ENCODE peak calls at places on chromosomes 5 and 9, in six cellular contexts. One of them, this sample, is unnamed.
A peak's percentile ranks its signal among the peaks of the same experiment; 100 is the strongest.

GRCh38 chr5:65866837-65867508 is 59.4 kb upstream of the ERBIN start:
- DNase-seq in HCT116: no peak
- DNase-seq in heart left ventricle: no peak
- DNase-seq in stomach: no peak
- DNase-seq in sigmoid colon: no peak
- DNase-seq in aorta: no peak
- DNase-seq in this sample: no peak

GRCh38 chr5:170339780-170340167 is 42.2 kb upstream of the LCP2 start:
- DNase-seq in sigmoid colon: no peak
- DNase-seq in aorta: no peak
- DNase-seq in heart left ventricle: no peak
- DNase-seq in HCT116: no peak
- DNase-seq in stomach: no peak
- DNase-seq in this sample: no peak

GRCh38 chr9:129857207-129857606 is 21.9 kb downstream of the USP20 start:
- DNase-seq in HCT116: no peak
- DNase-seq in stomach: no peak
- DNase-seq in heart left ventricle: no peak
- DNase-seq in sigmoid colon: no peak
- DNase-seq in aorta: no peak
- DNase-seq in this sample: no peak

GRCh38 chr5:69293882-69294281 is 38.7 kb downstream of the CCDC125 start:
- DNase-seq in stomach: no peak
- DNase-seq in HCT116: no peak
- DNase-seq in aorta: no peak
- DNase-seq in heart left ventricle: no peak
- DNase-seq in sigmoid colon: no peak
- DNase-seq in this sample: no peak

GRCh38 chr9:107430071-107430470 is 59.5 kb downstream of the KLF4 start:
- DNase-seq in aorta: no peak
- DNase-seq in heart left ventricle: no peak
- DNase-seq in stomach: no peak
- DNase-seq in HCT116: no peak
- DNase-seq in sigmoid colon: no peak
- DNase-seq in this sample: no peak

GRCh38 chr9:16417101-16417500 is 453.4 kb downstream of the BNC2 start:
- DNase-seq in aorta: no peak
- DNase-seq in stomach: no peak
- DNase-seq in sigmoid colon: no peak
- DNase-seq in heart left ventricle: no peak
- DNase-seq in HCT116: no peak
- DNase-seq in this sample: no peak

GRCh38 chr5:128084228-128085167 is 932 bp downstream of the SLC12A2 start:
- DNase-seq in sigmoid colon: peak; percentile 78
- DNase-seq in heart left ventricle: peak; percentile 36
- DNase-seq in aorta: peak; percentile 63
- DNase-seq in stomach: peak; percentile 55
- DNase-seq in HCT116: no peak
- DNase-seq in this sample: no peak

GRCh38 chr9:134618163-134618822 is 23.3 kb upstream of the COL5A1 start:
- DNase-seq in heart left ventricle: peak; percentile 6
- DNase-seq in HCT116: no peak
- DNase-seq in aorta: peak; percentile 50
- DNase-seq in sigmoid colon: peak; percentile 65
- DNase-seq in stomach: no peak
- DNase-seq in this sample: no peak

GRCh38 chr5:14501353-14502162 is 80.0 kb upstream of the OTULINL start:
- DNase-seq in heart left ventricle: no peak
- DNase-seq in sigmoid colon: no peak
- DNase-seq in stomach: no peak
- DNase-seq in HCT116: no peak
- DNase-seq in aorta: no peak
- DNase-seq in this sample: no peak

GRCh38 chr9:95497772-95498171 is 19.0 kb downstream of the PTCH1 start:
- DNase-seq in stomach: no peak
- DNase-seq in aorta: no peak
- DNase-seq in HCT116: no peak
- DNase-seq in sigmoid colon: no peak
- DNase-seq in heart left ventricle: no peak
- DNase-seq in this sample: no peak

GRCh38 chr5:132751444-132751843 is 4.2 kb downstream of the CCNI2 start:
- DNase-seq in heart left ventricle: no peak
- DNase-seq in aorta: peak; percentile 76
- DNase-seq in sigmoid colon: peak; percentile 84
- DNase-seq in HCT116: no peak
- DNase-seq in stomach: no peak
- DNase-seq in this sample: no peak

GRCh38 chr5:33537240-33537639 is 96.5 kb downstream of the TARS1 start:
- DNase-seq in stomach: no peak
- DNase-seq in HCT116: no peak
- DNase-seq in heart left ventricle: no peak
- DNase-seq in sigmoid colon: no peak
- DNase-seq in aorta: no peak
- DNase-seq in this sample: no peak

GRCh38 chr9:75814667-75815066 is 75.8 kb upstream of the PCSK5 start:
- DNase-seq in stomach: no peak
- DNase-seq in HCT116: no peak
- DNase-seq in sigmoid colon: no peak
- DNase-seq in aorta: no peak
- DNase-seq in heart left ventricle: no peak
- DNase-seq in this sample: no peak

GRCh38 chr9:109907400-109907799 is 127.4 kb downstream of the PALM2AKAP2 start:
- DNase-seq in heart left ventricle: peak; percentile 82
- DNase-seq in sigmoid colon: no peak
- DNase-seq in stomach: no peak
- DNase-seq in HCT116: no peak
- DNase-seq in aorta: no peak
- DNase-seq in this sample: no peak

GRCh38 chr9:92247296-92247695 is 46.2 kb downstream of the IARS1 start:
- DNase-seq in sigmoid colon: no peak
- DNase-seq in heart left ventricle: no peak
- DNase-seq in HCT116: no peak
- DNase-seq in stomach: no peak
- DNase-seq in aorta: no peak
- DNase-seq in this sample: no peak

GRCh38 chr5:111706345-111706744 is 50.6 kb downstream of the NREP start:
- DNase-seq in aorta: no peak
- DNase-seq in HCT116: no peak
- DNase-seq in stomach: no peak
- DNase-seq in sigmoid colon: no peak
- DNase-seq in heart left ventricle: no peak
- DNase-seq in this sample: no peak

GRCh38 chr5:152505442-152506042 is 100.5 kb upstream of the NMUR2 start:
- DNase-seq in stomach: peak; percentile 68
- DNase-seq in HCT116: peak; percentile 33
- DNase-seq in sigmoid colon: no peak
- DNase-seq in heart left ventricle: peak; percentile 32
- DNase-seq in aorta: peak; percentile 46
- DNase-seq in this sample: peak; percentile 62

GRCh38 chr9:108569624-108570023 is 286.2 kb downstream of the ACTL7B start:
- DNase-seq in aorta: peak; percentile 44
- DNase-seq in HCT116: no peak
- DNase-seq in heart left ventricle: no peak
- DNase-seq in stomach: no peak
- DNase-seq in sigmoid colon: no peak
- DNase-seq in this sample: no peak

GRCh38 chr5:67680109-67680508 is 483.5 kb upstream of the CD180 start:
- DNase-seq in heart left ventricle: no peak
- DNase-seq in aorta: no peak
- DNase-seq in stomach: no peak
- DNase-seq in sigmoid colon: no peak
- DNase-seq in HCT116: no peak
- DNase-seq in this sample: no peak

GRCh38 chr5:172692981-172693380 is 51.9 kb downstream of the NEURL1B start:
- DNase-seq in heart left ventricle: peak; percentile 69
- DNase-seq in aorta: no peak
- DNase-seq in HCT116: no peak
- DNase-seq in sigmoid colon: peak; percentile 65
- DNase-seq in stomach: no peak
- DNase-seq in this sample: no peak

GRCh38 chr5:81719743-81720142 is 31.2 kb downstream of the SSBP2 start:
- DNase-seq in heart left ventricle: no peak
- DNase-seq in sigmoid colon: no peak
- DNase-seq in stomach: no peak
- DNase-seq in aorta: no peak
- DNase-seq in HCT116: no peak
- DNase-seq in this sample: no peak

GRCh38 chr5:113212244-113212920 is 222.4 kb downstream of the TSSK1B start:
- DNase-seq in HCT116: no peak
- DNase-seq in sigmoid colon: no peak
- DNase-seq in stomach: no peak
- DNase-seq in aorta: no peak
- DNase-seq in heart left ventricle: peak; percentile 65
- DNase-seq in this sample: peak; percentile 80

GRCh38 chr9:34675048-34675714 is 12.7 kb upstream of the CCL27 start:
- DNase-seq in sigmoid colon: no peak
- DNase-seq in HCT116: peak; percentile 60
- DNase-seq in stomach: peak; percentile 64
- DNase-seq in heart left ventricle: peak; percentile 54
- DNase-seq in aorta: peak; percentile 83
- DNase-seq in this sample: peak; percentile 78

GRCh38 chr5:128174951-128175350 is 91.4 kb downstream of the SLC12A2 start:
- DNase-seq in aorta: no peak
- DNase-seq in HCT116: no peak
- DNase-seq in stomach: no peak
- DNase-seq in heart left ventricle: no peak
- DNase-seq in sigmoid colon: no peak
- DNase-seq in this sample: no peak

GRCh38 chr5:134124289-134125194 is 10.1 kb downstream of the TCF7 start:
- DNase-seq in HCT116: peak; percentile 12
- DNase-seq in sigmoid colon: no peak
- DNase-seq in heart left ventricle: no peak
- DNase-seq in aorta: no peak
- DNase-seq in stomach: no peak
- DNase-seq in this sample: no peak

GRCh38 chr9:33445941-33446506 is 1.4 kb downstream of the AQP3 start:
- DNase-seq in aorta: no peak
- DNase-seq in stomach: peak; percentile 47
- DNase-seq in HCT116: no peak
- DNase-seq in sigmoid colon: no peak
- DNase-seq in heart left ventricle: no peak
- DNase-seq in this sample: no peak

GRCh38 chr9:108150736-108151135 is 661.2 kb upstream of the KLF4 start:
- DNase-seq in sigmoid colon: peak; percentile 70
- DNase-seq in HCT116: no peak
- DNase-seq in heart left ventricle: peak; percentile 14
- DNase-seq in stomach: no peak
- DNase-seq in aorta: no peak
- DNase-seq in this sample: no peak

GRCh38 chr5:157024213-157024959 is 34.5 kb downstream of the HAVCR1 start:
- DNase-seq in stomach: no peak
- DNase-seq in sigmoid colon: no peak
- DNase-seq in aorta: no peak
- DNase-seq in heart left ventricle: no peak
- DNase-seq in HCT116: no peak
- DNase-seq in this sample: no peak

DNA sequence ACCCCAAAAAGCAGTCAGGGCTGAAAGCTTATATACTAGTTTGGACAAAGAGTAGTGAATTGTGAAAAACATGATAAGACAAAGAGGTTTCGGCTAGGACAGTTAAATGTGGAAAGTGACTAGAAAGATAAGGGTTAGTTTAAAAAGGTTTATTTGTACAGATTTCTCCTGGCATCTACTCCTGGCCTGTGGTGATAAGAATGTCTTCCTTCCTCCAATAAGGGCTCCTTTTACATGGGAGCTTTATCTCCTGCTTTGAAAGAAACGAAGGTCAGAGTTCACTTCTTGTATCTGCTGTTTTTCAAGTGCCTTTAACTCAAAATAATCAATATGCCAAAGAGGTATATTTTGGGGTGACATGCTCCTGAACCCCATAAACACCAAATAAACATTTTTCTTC is 776.1 kb upstream of the COX7C start:
- DNase-seq in HCT116: no peak
- DNase-seq in aorta: no peak
- DNase-seq in heart left ventricle: no peak
- DNase-seq in sigmoid colon: no peak
- DNase-seq in stomach: no peak
- DNase-seq in this sample: no peak
- H3K4me3 ChIP-seq in HCT116: no peak overlapping the region
- H3K4me3 ChIP-seq in aorta: no peak overlapping the region
- H3K4me3 ChIP-seq in heart left ventricle: no peak overlapping the region
- H3K4me3 ChIP-seq in sigmoid colon: no peak overlapping the region
- H3K4me3 ChIP-seq in stomach: no peak overlapping the region
- H3K4me3 ChIP-seq in this sample: no peak overlapping the region

GRCh38 chr5:98772415-98773213 is 849 bp upstream of the RGMB start:
- DNase-seq in aorta: peak; percentile 79
- DNase-seq in heart left ventricle: peak; percentile 71
- DNase-seq in stomach: peak; percentile 83
- DNase-seq in sigmoid colon: peak; percentile 90
- DNase-seq in HCT116: peak; percentile 80
- DNase-seq in this sample: peak; percentile 78

GRCh38 chr5:98773464-98774191 is at the start of gene RGMB:
- DNase-seq in sigmoid colon: peak; percentile 99
- DNase-seq in HCT116: peak; percentile 98
- DNase-seq in aorta: peak; percentile 99
- DNase-seq in heart left ventricle: peak; percentile 99
- DNase-seq in stomach: peak; percentile 97
- DNase-seq in this sample: peak; percentile 99

GRCh38 chr5:98774192-98775046 is 956 bp downstream of the RGMB start:
- DNase-seq in HCT116: no peak
- DNase-seq in aorta: peak; percentile 64
- DNase-seq in sigmoid colon: peak; percentile 84
- DNase-seq in stomach: peak; percentile 72
- DNase-seq in heart left ventricle: peak; percentile 54
- DNase-seq in this sample: peak; percentile 63

GRCh38 chr5:98771389-98772109 is 1.9 kb upstream of the RGMB start:
- DNase-seq in sigmoid colon: peak; percentile 80
- DNase-seq in stomach: peak; percentile 70
- DNase-seq in heart left ventricle: peak; percentile 71
- DNase-seq in aorta: no peak
- DNase-seq in HCT116: peak; percentile 84
- DNase-seq in this sample: peak; percentile 88

DNA sequence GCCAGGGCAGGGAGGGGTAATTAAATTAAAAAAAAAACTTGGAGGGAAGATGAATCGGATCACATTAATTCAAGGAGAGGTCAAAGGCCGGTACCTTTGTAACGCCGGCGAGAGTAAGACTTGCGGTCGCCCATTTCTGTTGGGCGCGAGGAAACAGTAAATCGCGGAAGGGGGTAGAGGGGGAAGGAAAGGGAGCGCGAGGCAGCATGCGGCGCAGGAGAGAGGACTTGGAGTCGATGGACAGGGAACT is 324 bp upstream of the RGMB start:
- DNase-seq in sigmoid colon: no peak
- DNase-seq in heart left ventricle: no peak
- DNase-seq in aorta: no peak
- DNase-seq in stomach: no peak
- DNase-seq in HCT116: no peak
- DNase-seq in this sample: no peak
- H3K4me1 ChIP-seq in sigmoid colon: no peaks in the 10 kb centered on the region
- H3K4me1 ChIP-seq in heart left ventricle: peaks cover 36% of the 10 kb centered on the region
- H3K4me1 ChIP-seq in aorta: no peaks in the 10 kb centered on the region
- H3K4me1 ChIP-seq in stomach: peaks cover 82% of the 10 kb centered on the region
- H3K4me1 ChIP-seq in HCT116: peaks cover 19% of the 10 kb centered on the region
- H3K4me1 ChIP-seq in this sample: peaks cover 25% of the 10 kb centered on the region

GRCh38 chr5:151115272-151115905 is 34.6 kb upstream of the TNIP1 start:
- DNase-seq in aorta: peak; percentile 79
- DNase-seq in stomach: peak; percentile 84
- DNase-seq in HCT116: peak; percentile 32
- DNase-seq in heart left ventricle: peak; percentile 71
- DNase-seq in sigmoid colon: peak; percentile 88
- DNase-seq in this sample: peak; percentile 83
- H3K36me3 ChIP-seq in aorta: no peaks in the 10 kb centered on the region
- H3K36me3 ChIP-seq in stomach: peaks cover 77% of the 10 kb centered on the region
- H3K36me3 ChIP-seq in HCT116: no peaks in the 10 kb centered on the region
- H3K36me3 ChIP-seq in heart left ventricle: peaks cover 20% of the 10 kb centered on the region
- H3K36me3 ChIP-seq in sigmoid colon: peaks cover 64% of the 10 kb centered on the region
- H3K36me3 ChIP-seq in this sample: peaks cover 24% of the 10 kb centered on the region

GRCh38 chr5:21820527-21820926 is 1032.6 kb downstream of the CDH12 start:
- DNase-seq in sigmoid colon: no peak
- DNase-seq in stomach: no peak
- DNase-seq in heart left ventricle: no peak
- DNase-seq in HCT116: no peak
- DNase-seq in aorta: no peak
- DNase-seq in this sample: no peak
- H3K4me3 ChIP-seq in sigmoid colon: no peak overlapping the region
- H3K4me3 ChIP-seq in stomach: no peak overlapping the region
- H3K4me3 ChIP-seq in heart left ventricle: no peak overlapping the region
- H3K4me3 ChIP-seq in HCT116: no peak overlapping the region
- H3K4me3 ChIP-seq in aorta: no peak overlapping the region
- H3K4me3 ChIP-seq in this sample: no peak overlapping the region

This sample was measured in HAP-1.